ENCODE peak calls at places on chromosomes 12 and 14, in six cellular contexts. One of them, this sample, is unnamed.
A peak's percentile ranks its signal among the peaks of the same experiment; 100 is the strongest.

GRCh38 chr14:102591372-102591943 is 991 bp upstream of the RCOR1 start:
- DNase-seq in WTC11: peak; percentile 34
- DNase-seq in AG04450: no peak
- DNase-seq in NCI-H774: no peak
- DNase-seq in GM19239: peak; percentile 40
- DNase-seq in hypothalamus: no peak
- DNase-seq in this sample: peak; percentile 51

GRCh38 chr12:50568338-50569155 is 63.8 kb downstream of the DIP2B start:
- DNase-seq in WTC11: no peak
- DNase-seq in NCI-H774: no peak
- DNase-seq in hypothalamus: no peak
- DNase-seq in AG04450: no peak
- DNase-seq in GM19239: no peak
- DNase-seq in this sample: no peak

GRCh38 chr12:19792028-19792427 is 352.7 kb downstream of the AEBP2 start:
- DNase-seq in WTC11: no peak
- DNase-seq in hypothalamus: no peak
- DNase-seq in NCI-H774: no peak
- DNase-seq in GM19239: no peak
- DNase-seq in AG04450: no peak
- DNase-seq in this sample: no peak

GRCh38 chr12:29309320-29309902 is 71.6 kb downstream of the ERGIC2 start:
- DNase-seq in GM19239: no peak
- DNase-seq in AG04450: no peak
- DNase-seq in hypothalamus: no peak
- DNase-seq in NCI-H774: no peak
- DNase-seq in WTC11: no peak
- DNase-seq in this sample: no peak

GRCh38 chr12:28814246-28814645 is 334.8 kb upstream of the FAR2 start:
- DNase-seq in AG04450: no peak
- DNase-seq in hypothalamus: no peak
- DNase-seq in WTC11: no peak
- DNase-seq in GM19239: no peak
- DNase-seq in NCI-H774: no peak
- DNase-seq in this sample: no peak

GRCh38 chr12:4156317-4156716 is 117.2 kb upstream of the CCND2 start:
- DNase-seq in WTC11: no peak
- DNase-seq in GM19239: no peak
- DNase-seq in hypothalamus: no peak
- DNase-seq in AG04450: no peak
- DNase-seq in NCI-H774: no peak
- DNase-seq in this sample: no peak

GRCh38 chr14:103699901-103700752 is 15.1 kb downstream of the XRCC3 start:
- DNase-seq in GM19239: no peak
- DNase-seq in AG04450: no peak
- DNase-seq in NCI-H774: no peak
- DNase-seq in WTC11: no peak
- DNase-seq in hypothalamus: no peak
- DNase-seq in this sample: no peak

GRCh38 chr14:30389134-30389900 is 169.6 kb upstream of the G2E3 start:
- DNase-seq in AG04450: no peak
- DNase-seq in hypothalamus: no peak
- DNase-seq in WTC11: no peak
- DNase-seq in NCI-H774: no peak
- DNase-seq in GM19239: no peak
- DNase-seq in this sample: no peak

GRCh38 chr14:93430319-93430801 is 379 bp upstream of the UNC79 start:
- DNase-seq in GM19239: no peak
- DNase-seq in AG04450: no peak
- DNase-seq in WTC11: peak; percentile 77
- DNase-seq in NCI-H774: peak; percentile 82
- DNase-seq in hypothalamus: no peak
- DNase-seq in this sample: peak; percentile 89

GRCh38 chr14:73567951-73568885 is 795 bp upstream of the ACOT2 start:
- DNase-seq in AG04450: no peak
- DNase-seq in hypothalamus: no peak
- DNase-seq in NCI-H774: no peak
- DNase-seq in GM19239: no peak
- DNase-seq in WTC11: no peak
- DNase-seq in this sample: no peak

GRCh38 chr12:31021181-31021580 is 52.5 kb upstream of the DDX11 start:
- DNase-seq in GM19239: no peak
- DNase-seq in NCI-H774: no peak
- DNase-seq in AG04450: no peak
- DNase-seq in WTC11: no peak
- DNase-seq in hypothalamus: no peak
- DNase-seq in this sample: no peak

GRCh38 chr14:102644523-102644922 is 52.1 kb downstream of the RCOR1 start:
- DNase-seq in GM19239: no peak
- DNase-seq in AG04450: no peak
- DNase-seq in WTC11: no peak
- DNase-seq in hypothalamus: no peak
- DNase-seq in NCI-H774: no peak
- DNase-seq in this sample: no peak

GRCh38 chr12:3834774-3835173 is 38.4 kb downstream of the PARP11 start:
- DNase-seq in AG04450: no peak
- DNase-seq in GM19239: no peak
- DNase-seq in NCI-H774: no peak
- DNase-seq in WTC11: no peak
- DNase-seq in hypothalamus: no peak
- DNase-seq in this sample: no peak

GRCh38 chr14:51738754-51739153 is 87.0 kb downstream of the FRMD6 start:
- DNase-seq in NCI-H774: no peak
- DNase-seq in WTC11: peak; percentile 59
- DNase-seq in GM19239: peak; percentile 14
- DNase-seq in hypothalamus: no peak
- DNase-seq in AG04450: no peak
- DNase-seq in this sample: peak; percentile 8

GRCh38 chr14:36524874-36525745 is 5.1 kb upstream of the NKX2-1 start:
- DNase-seq in WTC11: peak; percentile 91
- DNase-seq in GM19239: peak; percentile 17
- DNase-seq in AG04450: no peak
- DNase-seq in NCI-H774: no peak
- DNase-seq in hypothalamus: no peak
- DNase-seq in this sample: peak; percentile 34

GRCh38 chr14:104973215-104974145 is 4.7 kb downstream of the AHNAK2 start:
- DNase-seq in WTC11: no peak
- DNase-seq in NCI-H774: no peak
- DNase-seq in AG04450: peak; percentile 79
- DNase-seq in hypothalamus: no peak
- DNase-seq in GM19239: no peak
- DNase-seq in this sample: no peak

GRCh38 chr12:107670999-107671643 is 14.5 kb upstream of the PWP1 start:
- DNase-seq in hypothalamus: no peak
- DNase-seq in GM19239: no peak
- DNase-seq in NCI-H774: no peak
- DNase-seq in WTC11: peak; percentile 72
- DNase-seq in AG04450: no peak
- DNase-seq in this sample: no peak

GRCh38 chr12:49808686-49809368 is 19.4 kb downstream of the NCKAP5L start:
- DNase-seq in NCI-H774: no peak
- DNase-seq in hypothalamus: no peak
- DNase-seq in GM19239: no peak
- DNase-seq in AG04450: no peak
- DNase-seq in WTC11: peak; percentile 36
- DNase-seq in this sample: no peak

GRCh38 chr12:26701604-26702215 is 131.3 kb downstream of the ITPR2 start:
- DNase-seq in hypothalamus: no peak
- DNase-seq in NCI-H774: peak; percentile 52
- DNase-seq in GM19239: no peak
- DNase-seq in AG04450: no peak
- DNase-seq in WTC11: no peak
- DNase-seq in this sample: peak; percentile 68

GRCh38 chr14:93005135-93005813 is 82.3 kb downstream of the CHGA start:
- DNase-seq in WTC11: no peak
- DNase-seq in hypothalamus: no peak
- DNase-seq in NCI-H774: no peak
- DNase-seq in AG04450: no peak
- DNase-seq in GM19239: no peak
- DNase-seq in this sample: peak; percentile 35

GRCh38 chr14:55127491-55127951 is 1.5 kb upstream of the LGALS3 start:
- DNase-seq in GM19239: no peak
- DNase-seq in hypothalamus: no peak
- DNase-seq in WTC11: no peak
- DNase-seq in NCI-H774: no peak
- DNase-seq in AG04450: no peak
- DNase-seq in this sample: no peak

GRCh38 chr12:70243510-70244331 is 488 bp downstream of the CNOT2 start:
- DNase-seq in AG04450: no peak
- DNase-seq in hypothalamus: peak; percentile 32
- DNase-seq in NCI-H774: peak; percentile 77
- DNase-seq in GM19239: peak; percentile 39
- DNase-seq in WTC11: peak; percentile 54
- DNase-seq in this sample: peak; percentile 67

GRCh38 chr14:51066576-51066975 is 28.3 kb downstream of the TRIM9 start:
- DNase-seq in GM19239: no peak
- DNase-seq in WTC11: no peak
- DNase-seq in AG04450: no peak
- DNase-seq in NCI-H774: no peak
- DNase-seq in hypothalamus: no peak
- DNase-seq in this sample: no peak

GRCh38 chr12:26878661-26879119 is 45.7 kb upstream of the ITPR2 start:
- DNase-seq in AG04450: no peak
- DNase-seq in WTC11: no peak
- DNase-seq in hypothalamus: no peak
- DNase-seq in NCI-H774: peak; percentile 42
- DNase-seq in GM19239: peak; percentile 29
- DNase-seq in this sample: peak; percentile 88

GRCh38 chr14:77033622-77034521 is 5.4 kb upstream of the IRF2BPL start:
- DNase-seq in NCI-H774: peak; percentile 80
- DNase-seq in hypothalamus: no peak
- DNase-seq in GM19239: peak; percentile 68
- DNase-seq in WTC11: peak; percentile 95
- DNase-seq in AG04450: peak; percentile 93
- DNase-seq in this sample: peak; percentile 93

GRCh38 chr12:25988505-25988904 is 30.0 kb downstream of the RASSF8 start:
- DNase-seq in NCI-H774: no peak
- DNase-seq in WTC11: no peak
- DNase-seq in AG04450: no peak
- DNase-seq in GM19239: no peak
- DNase-seq in hypothalamus: no peak
- DNase-seq in this sample: no peak

This sample was measured in NCI-H2081.